ENCODE peak calls at places on chromosomes 12 and 14, in nine cellular contexts. G is RWPE1; J is stimulated activated CD4-positive, alpha-beta T cell treated with anti-CD3 and anti-CD28 coated beads, Interleukin-1b, Interleukin-23, amount 100 ng/mL, for 24 hours; X is head of caudate nucleus; V is neural crest cell; S is D341Med; E is ovary; T is AG20443; P is iPS DF 6.9. C is an unnamed sample.

GRCh38 chr14:102058146-102058545 is 28.7 kb downstream of the HSP90AA1 start:
- DNase-seq in G (no peak), J (no peak), X (no peak), V (no peak), S (no peak), E (no peak), T (no peak), P (no peak), C (no peak)

GRCh38 chr14:99604766-99605298 is 825 bp upstream of the CCDC85C start:
- DNase-seq in G (peak), J (no peak), X (peak), V (peak), S (peak), E (peak), T (peak), P (no peak), C (peak)

GRCh38 chr14:21523203-21523602 is 2.9 kb downstream of the SALL2 start:
- DNase-seq in G (no peak), J (no peak), X (no peak), V (no peak), S (no peak), E (no peak), T (no peak), P (no peak), C (no peak)

GRCh38 chr12:49263400-49263763 is 1.5 kb upstream of the TUBA1C start:
- DNase-seq in G (no peak), J (no peak), X (no peak), V (no peak), S (no peak), E (no peak), T (no peak), P (no peak), C (no peak)

GRCh38 chr12:133129368-133130037 is 571 bp downstream of the ZNF891 start:
- DNase-seq in G (peak), J (no peak), X (no peak), V (no peak), S (no peak), E (no peak), T (no peak), P (no peak), C (peak)

GRCh38 chr14:44803239-44803905 is 158.4 kb downstream of the KLHL28 start:
- DNase-seq in G (peak), J (no peak), X (peak), V (no peak), S (peak), E (no peak), T (peak), P (peak), C (peak)

GRCh38 chr14:97021571-97022171 is 224.5 kb downstream of the VRK1 start:
- DNase-seq in G (peak), J (no peak), X (no peak), V (no peak), S (no peak), E (no peak), T (no peak), P (no peak), C (no peak)

GRCh38 chr14:99351166-99352007 is 79.4 kb upstream of the BCL11B start:
- DNase-seq in G (no peak), J (no peak), X (no peak), V (no peak), S (peak), E (no peak), T (no peak), P (no peak), C (no peak)

GRCh38 chr12:122726056-122726558 is 4.5 kb downstream of the HCAR1 start:
- DNase-seq in G (peak), J (no peak), X (peak), V (no peak), S (no peak), E (no peak), T (no peak), P (no peak), C (no peak)

GRCh38 chr14:78902010-78902623 is 731.9 kb downstream of the NRXN3 start:
- DNase-seq in G (no peak), J (no peak), X (peak), V (peak), S (peak), E (no peak), T (peak), P (peak), C (no peak)

GRCh38 chr12:509494-509893 is 49.8 kb downstream of the B4GALNT3 start:
- DNase-seq in G (peak), J (no peak), X (no peak), V (no peak), S (no peak), E (no peak), T (peak), P (no peak), C (no peak)

GRCh38 chr12:113040722-113041168 is 15.8 kb upstream of the DTX1 start:
- DNase-seq in G (peak), J (no peak), X (peak), V (no peak), S (no peak), E (no peak), T (peak), P (no peak), C (peak)

GRCh38 chr12:131692431-131692830 is 18.5 kb upstream of the SFSWAP start:
- DNase-seq in G (no peak), J (no peak), X (no peak), V (no peak), S (no peak), E (no peak), T (no peak), P (no peak), C (no peak)

GRCh38 chr12:116964004-116964739 is 53.4 kb downstream of the FBXW8 start:
- DNase-seq in G (no peak), J (no peak), X (no peak), V (no peak), S (peak), E (no peak), T (no peak), P (no peak), C (no peak)

GRCh38 chr12:26691234-26691970 is 141.6 kb downstream of the ITPR2 start:
- DNase-seq in G (peak), J (no peak), X (peak), V (no peak), S (peak), E (peak), T (peak), P (peak), C (peak)

GRCh38 chr12:53659011-53659551 is 16.8 kb downstream of the ATP5MC2 start:
- DNase-seq in G (peak), J (no peak), X (peak), V (peak), S (no peak), E (no peak), T (peak), P (no peak), C (peak)

GRCh38 chr14:94173885-94174621 is at the start of gene PPP4R4:
- DNase-seq in G (peak), J (peak), X (peak), V (peak), S (peak), E (peak), T (peak), P (no peak), C (peak)

GRCh38 chr12:43338848-43339526 is 213.0 kb downstream of the ADAMTS20 start:
- DNase-seq in G (peak), J (no peak), X (peak), V (peak), S (peak), E (no peak), T (peak), P (peak), C (peak)

GRCh38 chr14:36556811-36557433 is 25.5 kb downstream of the NKX2-8 start:
- DNase-seq in G (peak), J (no peak), X (peak), V (peak), S (peak), E (no peak), T (peak), P (no peak), C (peak)

GRCh38 chr14:22475381-22475780 is 113.6 kb downstream of the DAD1 start:
- DNase-seq in G (no peak), J (no peak), X (no peak), V (no peak), S (no peak), E (no peak), T (no peak), P (no peak), C (no peak)

GRCh38 chr14:103271189-103271588 is 62.8 kb upstream of the EIF5 start:
- DNase-seq in G (no peak), J (no peak), X (no peak), V (no peak), S (no peak), E (no peak), T (no peak), P (no peak), C (no peak)